ENCODE peak calls at places on chromosomes 12 and 14, in five cellular contexts. One of them, this sample, is unnamed.

GRCh38 chr12:58980768-58981167 is 60.5 kb upstream of the LRIG3 start:
- DNase-seq in GM12878: no peak
- DNase-seq in H1: no peak
- DNase-seq in HCT116: no peak
- DNase-seq in K562: no peak
- DNase-seq in this sample: no peak

GRCh38 chr12:115785548-115785947 is 491.9 kb downstream of the MED13L start:
- DNase-seq in HCT116: no peak
- DNase-seq in GM12878: no peak
- DNase-seq in K562: peak; percentile 2
- DNase-seq in H1: no peak
- DNase-seq in this sample: no peak

GRCh38 chr12:4899361-4899760 is 10.3 kb upstream of the KCNA1 start:
- DNase-seq in GM12878: no peak
- DNase-seq in K562: no peak
- DNase-seq in H1: no peak
- DNase-seq in HCT116: no peak
- DNase-seq in this sample: no peak

GRCh38 chr12:91687052-91688017 is 458.3 kb downstream of the BTG1 start:
- DNase-seq in GM12878: peak; percentile 19
- DNase-seq in H1: no peak
- DNase-seq in HCT116: peak; percentile 23
- DNase-seq in K562: no peak
- DNase-seq in this sample: no peak

GRCh38 chr14:105087308-105087962 is 22.2 kb upstream of the GPR132 start:
- DNase-seq in H1: no peak
- DNase-seq in HCT116: no peak
- DNase-seq in K562: no peak
- DNase-seq in GM12878: no peak
- DNase-seq in this sample: no peak

GRCh38 chr12:71780207-71780822 is 25.7 kb downstream of the RAB21 start:
- DNase-seq in K562: peak; percentile 62
- DNase-seq in H1: no peak
- DNase-seq in GM12878: no peak
- DNase-seq in HCT116: peak; percentile 16
- DNase-seq in this sample: no peak

GRCh38 chr14:69043007-69043444 is 63.9 kb upstream of the ACTN1 start:
- DNase-seq in HCT116: no peak
- DNase-seq in K562: no peak
- DNase-seq in GM12878: no peak
- DNase-seq in H1: no peak
- DNase-seq in this sample: no peak

GRCh38 chr14:77257700-77258099 is 13.3 kb downstream of the NGB start:
- DNase-seq in GM12878: no peak
- DNase-seq in H1: no peak
- DNase-seq in HCT116: no peak
- DNase-seq in K562: no peak
- DNase-seq in this sample: no peak

GRCh38 chr14:42947991-42948390 is 1341.3 kb downstream of the LRFN5 start:
- DNase-seq in HCT116: no peak
- DNase-seq in H1: no peak
- DNase-seq in K562: no peak
- DNase-seq in GM12878: no peak
- DNase-seq in this sample: no peak

GRCh38 chr14:74034572-74034971 is 15.4 kb downstream of the BBOF1 start:
- DNase-seq in K562: no peak
- DNase-seq in H1: no peak
- DNase-seq in GM12878: no peak
- DNase-seq in HCT116: no peak
- DNase-seq in this sample: no peak

GRCh38 chr14:61213116-61213720 is 67.9 kb downstream of the TMEM30B start:
- DNase-seq in H1: no peak
- DNase-seq in HCT116: no peak
- DNase-seq in K562: no peak
- DNase-seq in GM12878: no peak
- DNase-seq in this sample: no peak

GRCh38 chr12:112973016-112973711 is 5.2 kb upstream of the OAS2 start:
- DNase-seq in HCT116: no peak
- DNase-seq in K562: no peak
- DNase-seq in H1: no peak
- DNase-seq in GM12878: no peak
- DNase-seq in this sample: no peak

GRCh38 chr14:50007123-50007903 is 109.1 kb downstream of the VCPKMT start:
- DNase-seq in H1: no peak
- DNase-seq in GM12878: no peak
- DNase-seq in K562: no peak
- DNase-seq in HCT116: no peak
- DNase-seq in this sample: no peak

GRCh38 chr14:94388896-94389469 is 581 bp upstream of the SERPINA1 start:
- DNase-seq in HCT116: no peak
- DNase-seq in GM12878: no peak
- DNase-seq in H1: no peak
- DNase-seq in K562: no peak
- DNase-seq in this sample: no peak

GRCh38 chr12:42583017-42583416 is 6.5 kb downstream of the PRICKLE1 start:
- DNase-seq in K562: no peak
- DNase-seq in H1: no peak
- DNase-seq in HCT116: no peak
- DNase-seq in GM12878: no peak
- DNase-seq in this sample: no peak

GRCh38 chr12:13940466-13940865 is 40.9 kb downstream of the GRIN2B start:
- DNase-seq in HCT116: no peak
- DNase-seq in K562: no peak
- DNase-seq in H1: no peak
- DNase-seq in GM12878: no peak
- DNase-seq in this sample: no peak

GRCh38 chr12:88634008-88634407 is 53.7 kb upstream of the KITLG start:
- DNase-seq in K562: no peak
- DNase-seq in GM12878: no peak
- DNase-seq in H1: no peak
- DNase-seq in HCT116: no peak
- DNase-seq in this sample: no peak

GRCh38 chr12:55829967-55830600 is 697 bp upstream of the DNAJC14 start:
- DNase-seq in K562: peak; percentile 53
- DNase-seq in GM12878: no peak
- DNase-seq in H1: no peak
- DNase-seq in HCT116: no peak
- DNase-seq in this sample: no peak

GRCh38 chr12:75553865-75554555 is 42.6 kb upstream of the KRR1 start:
- DNase-seq in H1: no peak
- DNase-seq in HCT116: no peak
- DNase-seq in GM12878: no peak
- DNase-seq in K562: no peak
- DNase-seq in this sample: no peak

GRCh38 chr12:100867639-100868393 is 73.2 kb downstream of the ANO4 start:
- DNase-seq in GM12878: no peak
- DNase-seq in HCT116: no peak
- DNase-seq in H1: peak; percentile 10
- DNase-seq in K562: no peak
- DNase-seq in this sample: peak; percentile 6

GRCh38 chr14:100767003-100767787 is 40.5 kb downstream of the DLK1 start:
- DNase-seq in GM12878: no peak
- DNase-seq in H1: no peak
- DNase-seq in HCT116: no peak
- DNase-seq in K562: no peak
- DNase-seq in this sample: no peak

GRCh38 chr14:23297878-23298277 is 4.8 kb downstream of the PPP1R3E start:
- DNase-seq in GM12878: no peak
- DNase-seq in H1: no peak
- DNase-seq in K562: no peak
- DNase-seq in HCT116: no peak
- DNase-seq in this sample: no peak
- H3K27me3 ChIP-seq in GM12878: no peaks in the 10 kb centered on the region
- H3K27me3 ChIP-seq in H1: peaks cover 27% of the 10 kb centered on the region
- H3K27me3 ChIP-seq in K562: no peaks in the 10 kb centered on the region
- H3K27me3 ChIP-seq in HCT116: no peaks in the 10 kb centered on the region
- H3K27me3 ChIP-seq in this sample: peaks cover 72% of the 10 kb centered on the region

DNA sequence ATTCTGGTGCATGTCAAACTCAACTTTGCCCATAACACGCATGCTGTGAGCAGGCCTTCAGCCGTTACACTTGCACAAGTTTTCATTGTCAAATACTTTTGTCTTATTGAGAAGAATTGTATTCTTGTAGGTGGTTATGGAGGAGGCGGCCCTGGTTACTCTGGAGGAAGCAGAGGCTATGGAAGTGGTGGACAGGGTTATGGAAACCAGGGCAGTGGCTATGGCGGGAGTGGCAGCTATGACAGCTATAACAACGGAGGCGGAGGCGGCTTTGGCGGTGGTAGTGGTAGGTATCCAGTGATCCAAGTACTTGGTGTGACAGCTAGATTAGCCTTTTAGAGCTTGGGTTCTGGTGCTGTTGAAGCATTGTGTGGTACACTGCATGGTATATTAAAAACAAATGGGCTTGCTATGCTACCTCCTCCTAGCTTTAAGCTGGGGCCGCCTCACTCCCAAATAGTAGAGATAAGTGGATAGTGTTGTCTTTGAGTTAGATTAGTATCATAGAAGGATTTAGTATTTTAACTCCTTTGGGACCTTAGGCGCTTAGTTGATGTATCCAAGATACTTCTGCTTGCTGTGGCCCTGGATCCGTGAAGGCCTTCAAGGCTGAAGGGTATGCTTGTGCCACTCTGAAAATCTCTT is 2.5 kb downstream of the HNRNPA1 start:
- DNase-seq in GM12878: no peak
- DNase-seq in HCT116: no peak
- DNase-seq in K562: peak; percentile 61
- DNase-seq in H1: no peak
- DNase-seq in this sample: no peak
- TF ChIP-seq YY1 in GM12878: no peak
- TF ChIP-seq YY1 in HCT116: no peak
- TF ChIP-seq YY1 in K562: no peak
- TF ChIP-seq YY1 in H1: no peak
- TF ChIP-seq YY1 in this sample: no peak

GRCh38 chr12:46698003-46698402 is 127.8 kb downstream of the SLC38A4 start:
- DNase-seq in K562: no peak
- DNase-seq in HCT116: no peak
- DNase-seq in H1: no peak
- DNase-seq in GM12878: no peak
- DNase-seq in this sample: no peak

GRCh38 chr12:46693518-46693917 is 132.3 kb downstream of the SLC38A4 start:
- DNase-seq in K562: no peak
- DNase-seq in H1: no peak
- DNase-seq in GM12878: no peak
- DNase-seq in HCT116: no peak
- DNase-seq in this sample: no peak

GRCh38 chr12:46692606-46693005 is 133.2 kb downstream of the SLC38A4 start:
- DNase-seq in K562: no peak
- DNase-seq in GM12878: no peak
- DNase-seq in HCT116: no peak
- DNase-seq in H1: no peak
- DNase-seq in this sample: no peak

GRCh38 chr12:46693034-46693433 is 132.8 kb downstream of the SLC38A4 start:
- DNase-seq in H1: no peak
- DNase-seq in K562: no peak
- DNase-seq in HCT116: no peak
- DNase-seq in GM12878: no peak
- DNase-seq in this sample: no peak
- TF ChIP-seq ZNF274 in H1: no peak
- TF ChIP-seq ZNF274 in K562: no peak
- TF ChIP-seq ZNF274 in HCT116: no peak
- TF ChIP-seq ZNF274 in GM12878: no peak
- TF ChIP-seq ZNF274 in this sample: no peak

GRCh38 chr12:57626111-57626928 is 6.7 kb downstream of the B4GALNT1 start:
- DNase-seq in H1: no peak
- DNase-seq in HCT116: no peak
- DNase-seq in GM12878: no peak
- DNase-seq in K562: no peak
- DNase-seq in this sample: no peak
- H3K27me3 ChIP-seq in H1: peaks cover 93% of the 10 kb centered on the region
- H3K27me3 ChIP-seq in HCT116: peaks cover 4% of the 10 kb centered on the region
- H3K27me3 ChIP-seq in GM12878: peaks cover 24% of the 10 kb centered on the region
- H3K27me3 ChIP-seq in K562: no peaks in the 10 kb centered on the region
- H3K27me3 ChIP-seq in this sample: peaks cover 17% of the 10 kb centered on the region

DNA sequence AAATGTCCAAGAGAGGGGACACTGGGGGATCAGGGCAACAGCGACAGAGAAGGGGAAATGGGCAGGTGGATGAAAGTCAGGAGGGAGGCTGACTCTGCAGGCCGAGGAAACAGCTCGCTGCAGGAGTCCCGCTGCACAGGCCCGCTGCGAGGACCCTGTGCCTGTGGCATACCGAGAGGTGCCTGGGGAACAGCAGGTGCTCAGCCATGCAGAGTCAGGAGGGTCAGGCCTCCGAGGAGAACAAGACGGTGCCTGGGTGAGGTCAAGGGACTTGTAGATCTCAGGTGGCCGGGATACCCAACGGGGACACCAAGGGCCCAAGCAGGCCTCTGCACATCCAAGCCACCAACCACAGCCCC is 67.6 kb downstream of the NCOR2 start:
- DNase-seq in K562: no peak
- DNase-seq in HCT116: no peak
- DNase-seq in H1: no peak
- DNase-seq in GM12878: no peak
- DNase-seq in this sample: no peak
- TF ChIP-seq YY1 in K562: no peak
- TF ChIP-seq YY1 in HCT116: no peak
- TF ChIP-seq YY1 in H1: no peak
- TF ChIP-seq YY1 in GM12878: no peak
- TF ChIP-seq YY1 in this sample: no peak

This sample was measured in NT2/D1.